ENCODE peak calls at places on chromosomes 3 and 15, in six cellular contexts. Z is trophoblast cell, H is H9, R is HCT116, S is PC-3, L is fibroblast of lung. A is an unnamed sample.
A peak's percentile ranks its signal among the peaks of the same experiment; 100 is the strongest.

GRCh38 chr3:195081242-195081963 is 189.6 kb downstream of the XXYLT1 start:
- DNase-seq in H (no peak), S (no peak), Z (no peak), R (no peak), L (peak; percentile 50), A (no peak)

GRCh38 chr3:14042680-14043079 is 82.0 kb downstream of the CHCHD4 start:
- DNase-seq in R (no peak), S (peak; percentile 48), H (no peak), L (peak; percentile 8), Z (no peak), A (no peak)

GRCh38 chr3:37255990-37256308 is 81.6 kb upstream of the LRRFIP2 start:
- DNase-seq in S (no peak), H (no peak), R (no peak), L (no peak), Z (no peak), A (no peak)

GRCh38 chr15:39581501-39582285 is 814 bp downstream of the THBS1 start:
- DNase-seq in Z (no peak), L (peak; percentile 59), H (peak; percentile 71), R (no peak), S (peak; percentile 76), A (peak; percentile 80)

GRCh38 chr15:25775317-25775912 is 87.7 kb downstream of the ATP10A start:
- DNase-seq in R (no peak), H (no peak), Z (no peak), S (peak; percentile 66), L (peak; percentile 72), A (no peak)

GRCh38 chr3:52481819-52482521 is 13.2 kb upstream of the STAB1 start:
- DNase-seq in H (peak; percentile 88), S (no peak), Z (no peak), R (no peak), L (peak; percentile 30), A (no peak)

GRCh38 chr3:65483475-65483874 is 555.2 kb downstream of the MAGI1 start:
- DNase-seq in S (peak; percentile 59), R (no peak), L (peak; percentile 8), H (peak; percentile 51), Z (no peak), A (peak; percentile 80)

GRCh38 chr3:154095832-154096421 is 25.3 kb upstream of the ARHGEF26 start:
- DNase-seq in Z (no peak), L (peak; percentile 69), R (peak; percentile 12), S (peak; percentile 55), H (no peak), A (no peak)

GRCh38 chr3:122067214-122067550 is 12.0 kb downstream of the CD86 start:
- DNase-seq in L (no peak), Z (no peak), S (no peak), H (no peak), R (no peak), A (no peak)

GRCh38 chr3:5190147-5190791 is 2.8 kb downstream of the EDEM1 start:
- DNase-seq in R (no peak), L (no peak), S (no peak), Z (no peak), H (no peak), A (no peak)

GRCh38 chr3:64078966-64079365 is 55.7 kb upstream of the PSMD6 start:
- DNase-seq in R (no peak), L (no peak), Z (no peak), H (no peak), S (no peak), A (no peak)

GRCh38 chr3:143302638-143303171 is 183.1 kb downstream of the CHST2 start:
- DNase-seq in R (no peak), L (peak; percentile 81), H (peak; percentile 38), S (peak; percentile 80), Z (no peak), A (peak; percentile 80)

GRCh38 chr3:155554777-155555445 is 190.0 kb downstream of the PLCH1 start:
- DNase-seq in H (no peak), L (no peak), S (no peak), Z (no peak), R (no peak), A (peak; percentile 65)

GRCh38 chr3:122508135-122508914 is 6.4 kb downstream of the KPNA1 start:
- DNase-seq in R (no peak), L (no peak), H (no peak), S (no peak), Z (no peak), A (no peak)

GRCh38 chr3:147415819-147416218 is 6.7 kb downstream of the ZIC1 start:
- DNase-seq in L (no peak), Z (no peak), H (no peak), S (peak; percentile 27), R (no peak), A (no peak)

GRCh38 chr15:28019594-28020320 is 79.4 kb downstream of the OCA2 start:
- DNase-seq in H (peak; percentile 47), L (no peak), R (no peak), S (no peak), Z (no peak), A (no peak)

GRCh38 chr3:48039487-48040190 is 23.4 kb upstream of the MAP4 start:
- DNase-seq in R (peak; percentile 74), S (peak; percentile 66), L (peak; percentile 70), Z (peak; percentile 57), H (no peak), A (peak; percentile 43)

GRCh38 chr3:183163563-183163962 is 1.0 kb upstream of the LAMP3 start:
- DNase-seq in Z (no peak), L (no peak), R (no peak), H (no peak), S (no peak), A (no peak)

GRCh38 chr3:86961297-86961696 is 29.7 kb downstream of the VGLL3 start:
- DNase-seq in Z (peak; percentile 41), R (no peak), L (no peak), H (no peak), S (peak; percentile 15), A (no peak)

GRCh38 chr3:66036586-66037061 is 2.1 kb downstream of the MAGI1 start:
- DNase-seq in L (no peak), R (no peak), Z (no peak), H (peak; percentile 61), S (no peak), A (no peak)

GRCh38 chr3:24296441-24297205 is 198.0 kb downstream of the THRB start:
- DNase-seq in L (peak; percentile 36), S (peak; percentile 92), R (no peak), H (no peak), Z (no peak), A (peak; percentile 73)

GRCh38 chr3:61577760-61578159 is 16.4 kb downstream of the PTPRG start:
- DNase-seq in S (no peak), L (no peak), Z (no peak), R (no peak), H (no peak), A (no peak)

GRCh38 chr15:83098079-83098478 is 9.4 kb upstream of the TM6SF1 start:
- DNase-seq in L (no peak), H (no peak), Z (no peak), R (no peak), S (no peak), A (no peak)

GRCh38 chr15:83094592-83094991 is 12.9 kb upstream of the TM6SF1 start:
- DNase-seq in R (no peak), H (no peak), Z (no peak), S (no peak), L (no peak), A (no peak)

GRCh38 chr15:83099290-83099689 is 8.2 kb upstream of the TM6SF1 start:
- DNase-seq in S (no peak), Z (no peak), H (no peak), R (no peak), L (no peak), A (no peak)

GRCh38 chr15:83105450-83105849 is 2.0 kb upstream of the TM6SF1 start:
- DNase-seq in H (no peak), L (no peak), Z (no peak), S (no peak), R (no peak), A (no peak)

DNA sequence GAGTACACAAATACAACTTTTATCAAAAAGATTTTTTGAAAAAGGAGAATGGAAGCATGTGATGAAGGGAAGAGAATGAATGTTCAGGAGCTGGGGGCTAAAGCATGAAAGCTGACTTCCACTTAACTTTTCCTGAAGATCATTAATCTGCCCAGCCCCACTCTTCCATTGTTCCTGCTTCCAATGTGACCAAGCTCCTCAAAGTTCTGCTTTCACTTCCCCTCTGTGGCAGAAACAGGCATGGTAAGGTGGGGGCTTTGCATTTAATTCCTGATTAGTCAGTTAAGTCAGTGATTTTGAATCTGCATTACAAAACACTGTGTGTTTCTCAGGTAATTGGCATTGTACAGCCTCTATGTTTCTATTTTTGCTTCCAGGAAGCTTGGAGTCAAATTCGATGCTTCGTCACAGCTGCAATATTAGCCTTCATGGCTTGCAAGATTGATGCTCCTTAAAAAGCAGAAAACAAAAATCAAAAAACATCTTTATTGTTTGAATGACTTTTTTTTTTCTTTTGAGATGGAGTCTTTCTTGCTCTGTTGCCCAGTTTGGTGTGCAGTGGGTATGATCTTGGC is 7.3 kb upstream of the TM6SF1 start:
- DNase-seq in H (no peak), R (no peak), Z (no peak), L (no peak), S (no peak), A (no peak)
- H3K9ac ChIP-seq in H (no peak overlapping the region), R (no peak overlapping the region), Z (no peak overlapping the region), L (no peak overlapping the region), S (no peak overlapping the region), A (no peak overlapping the region)

GRCh38 chr15:51281368-51281967 is 56.9 kb downstream of the CYP19A1 start:
- DNase-seq in R (peak; percentile 22), S (peak; percentile 63), L (peak; percentile 69), Z (no peak), H (peak; percentile 74), A (peak; percentile 24)
- H2AFZ ChIP-seq in R (no peak overlapping the region), S (no peak overlapping the region), L (no peak overlapping the region), Z (peak overlapping the region; percentile 32), H (no peak overlapping the region), A (no peak overlapping the region)

GRCh38 chr3:197298858-197299854 is 744 bp upstream of the DLG1 start:
- DNase-seq in L (no peak), Z (peak; percentile 50), H (peak; percentile 68), R (peak; percentile 63), S (peak; percentile 77), A (peak; percentile 84)
- H3K9ac ChIP-seq in L (peak overlapping the region; percentile 52), Z (no peak overlapping the region), H (peak overlapping the region; percentile 30), R (peak overlapping the region; percentile 80), S (peak overlapping the region; percentile 91), A (peak overlapping the region; percentile 73)

GRCh38 chr3:149473314-149473990 is 1.0 kb upstream of the TM4SF4 start:
- DNase-seq in R (peak; percentile 19), H (no peak), Z (no peak), S (peak; percentile 99), L (peak; percentile 74), A (peak; percentile 81)

GRCh38 chr3:149472393-149472792 is 2.1 kb upstream of the TM4SF4 start:
- DNase-seq in S (no peak), R (no peak), L (peak; percentile 76), Z (no peak), H (no peak), A (no peak)

GRCh38 chr3:149468504-149469212 is 5.8 kb upstream of the TM4SF4 start:
- DNase-seq in S (no peak), R (no peak), Z (no peak), H (no peak), L (peak; percentile 33), A (no peak)

GRCh38 chr3:149473991-149474819 is at the start of gene TM4SF4:
- DNase-seq in H (no peak), Z (no peak), R (no peak), L (no peak), S (no peak), A (no peak)

DNA sequence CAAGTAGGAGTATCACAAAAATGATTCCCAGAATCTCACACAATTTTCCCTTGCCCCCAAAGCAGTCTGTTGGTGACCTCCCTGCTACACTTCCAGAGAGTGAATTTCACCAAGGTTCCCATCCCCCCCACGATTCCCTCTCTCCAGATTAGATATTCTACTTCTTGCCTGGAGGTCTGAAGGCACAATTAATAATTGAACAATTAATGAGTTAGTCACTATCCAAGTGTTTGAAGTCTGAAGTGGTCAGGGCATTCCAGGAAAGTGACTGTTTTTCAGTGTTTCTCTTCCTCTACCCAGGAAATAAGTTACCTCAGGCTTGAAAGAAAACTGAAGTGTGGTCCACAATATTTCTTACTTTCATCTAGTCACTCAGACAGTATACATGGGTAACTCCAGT is 2.5 kb upstream of the TM4SF4 start:
- DNase-seq in Z (no peak), S (no peak), L (peak; percentile 21), R (no peak), H (no peak), A (no peak)
- H2AFZ ChIP-seq in Z (no peak overlapping the region), S (no peak overlapping the region), L (no peak overlapping the region), R (peak overlapping the region; percentile 8), H (no peak overlapping the region), A (no peak overlapping the region)